ENCODE peak calls at places on chromosome 15, in seven cellular contexts. One of them, this sample, is unnamed.

GRCh38 chr15:36888018-36888992 is 212.0 kb downstream of the MEIS2 start:
- DNase-seq in tibial artery: no peak
- DNase-seq in GM10248: no peak
- DNase-seq in neural crest cell: no peak
- DNase-seq in GM23338: no peak
- DNase-seq in GM06990: no peak
- DNase-seq in AG04450: no peak
- DNase-seq in this sample: peak; percentile 71

GRCh38 chr15:77516076-77516475 is 95.4 kb downstream of the HMG20A start:
- DNase-seq in tibial artery: no peak
- DNase-seq in GM10248: no peak
- DNase-seq in neural crest cell: no peak
- DNase-seq in GM23338: no peak
- DNase-seq in GM06990: no peak
- DNase-seq in AG04450: no peak
- DNase-seq in this sample: no peak

GRCh38 chr15:62711691-62712454 is 330.7 kb upstream of the TPM1 start:
- DNase-seq in tibial artery: no peak
- DNase-seq in GM10248: no peak
- DNase-seq in neural crest cell: no peak
- DNase-seq in GM23338: no peak
- DNase-seq in GM06990: no peak
- DNase-seq in AG04450: no peak
- DNase-seq in this sample: no peak

GRCh38 chr15:88113909-88114308 is 142.6 kb downstream of the NTRK3 start:
- DNase-seq in tibial artery: no peak
- DNase-seq in GM10248: no peak
- DNase-seq in neural crest cell: no peak
- DNase-seq in GM23338: no peak
- DNase-seq in GM06990: no peak
- DNase-seq in AG04450: no peak
- DNase-seq in this sample: no peak

GRCh38 chr15:89912674-89913396 is at the start of gene ARPIN:
- DNase-seq in tibial artery: peak; percentile 35
- DNase-seq in GM10248: no peak
- DNase-seq in neural crest cell: peak; percentile 59
- DNase-seq in GM23338: peak; percentile 83
- DNase-seq in GM06990: no peak
- DNase-seq in AG04450: no peak
- DNase-seq in this sample: peak; percentile 74

GRCh38 chr15:90774731-90775521 is 57.8 kb downstream of the BLM start:
- DNase-seq in tibial artery: no peak
- DNase-seq in GM10248: no peak
- DNase-seq in neural crest cell: no peak
- DNase-seq in GM23338: no peak
- DNase-seq in GM06990: no peak
- DNase-seq in AG04450: peak; percentile 57
- DNase-seq in this sample: no peak

GRCh38 chr15:99059010-99059981 is 45.6 kb upstream of the SYNM start:
- DNase-seq in tibial artery: peak; percentile 73
- DNase-seq in GM10248: peak; percentile 85
- DNase-seq in neural crest cell: peak; percentile 77
- DNase-seq in GM23338: peak; percentile 92
- DNase-seq in GM06990: peak; percentile 64
- DNase-seq in AG04450: peak; percentile 77
- DNase-seq in this sample: peak; percentile 80

GRCh38 chr15:50471072-50471471 is 46.9 kb downstream of the USP8 start:
- DNase-seq in tibial artery: no peak
- DNase-seq in GM10248: no peak
- DNase-seq in neural crest cell: no peak
- DNase-seq in GM23338: no peak
- DNase-seq in GM06990: no peak
- DNase-seq in AG04450: no peak
- DNase-seq in this sample: no peak

GRCh38 chr15:22968356-22968755 is 11.8 kb downstream of the CYFIP1 start:
- DNase-seq in tibial artery: no peak
- DNase-seq in GM10248: no peak
- DNase-seq in neural crest cell: no peak
- DNase-seq in GM23338: no peak
- DNase-seq in GM06990: no peak
- DNase-seq in AG04450: peak; percentile 78
- DNase-seq in this sample: no peak

GRCh38 chr15:92654662-92655061 is 913 bp downstream of the FAM174B start:
- DNase-seq in tibial artery: no peak
- DNase-seq in GM10248: no peak
- DNase-seq in neural crest cell: no peak
- DNase-seq in GM23338: no peak
- DNase-seq in GM06990: no peak
- DNase-seq in AG04450: no peak
- DNase-seq in this sample: no peak

GRCh38 chr15:31977812-31978662 is 52.3 kb upstream of the CHRNA7 start:
- DNase-seq in tibial artery: no peak
- DNase-seq in GM10248: peak; percentile 67
- DNase-seq in neural crest cell: peak; percentile 83
- DNase-seq in GM23338: peak; percentile 87
- DNase-seq in GM06990: peak; percentile 41
- DNase-seq in AG04450: no peak
- DNase-seq in this sample: peak; percentile 86

DNA sequence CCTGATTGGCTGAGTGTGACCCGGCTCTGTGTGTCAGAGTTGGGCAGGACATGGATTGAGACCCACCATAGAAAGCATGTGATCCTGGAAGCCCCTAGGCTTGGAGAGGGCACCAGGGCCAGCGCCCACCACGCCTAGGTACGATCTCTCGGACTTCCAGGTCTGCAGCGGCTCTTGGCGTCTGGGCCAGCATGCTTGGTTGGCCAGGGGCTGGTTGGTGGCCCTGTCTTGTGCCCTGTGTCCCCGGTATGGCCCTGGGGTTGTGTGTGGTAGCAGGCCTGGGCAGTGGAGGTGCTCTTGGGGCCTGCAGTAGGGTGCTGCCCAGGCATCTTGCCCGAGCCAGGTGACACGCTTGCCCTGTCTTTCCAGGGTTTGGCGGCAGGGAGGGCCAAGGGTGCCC is 210.6 kb downstream of the UBE3A start:
- DNase-seq in tibial artery: no peak
- DNase-seq in GM10248: no peak
- DNase-seq in neural crest cell: no peak
- DNase-seq in GM23338: no peak
- DNase-seq in GM06990: no peak
- DNase-seq in AG04450: no peak
- DNase-seq in this sample: no peak
- TF ChIP-seq CTCF in tibial artery: no peak
- TF ChIP-seq CTCF in GM10248: no peak
- TF ChIP-seq CTCF in neural crest cell: no peak
- TF ChIP-seq CTCF in GM23338: no peak
- TF ChIP-seq CTCF in GM06990: no peak
- TF ChIP-seq CTCF in AG04450: no peak
- TF ChIP-seq CTCF in this sample: no peak

GRCh38 chr15:40893733-40894688 is at the start of gene VPS18:
- DNase-seq in tibial artery: peak; percentile 98
- DNase-seq in GM10248: peak; percentile 96
- DNase-seq in neural crest cell: peak; percentile 100
- DNase-seq in GM23338: peak; percentile 99
- DNase-seq in GM06990: peak; percentile 95
- DNase-seq in AG04450: peak; percentile 94
- DNase-seq in this sample: peak; percentile 100
- TF ChIP-seq CTCF in tibial artery: peak; percentile 97
- TF ChIP-seq CTCF in GM10248: peak; percentile 95
- TF ChIP-seq CTCF in neural crest cell: peak; percentile 92
- TF ChIP-seq CTCF in GM23338: peak; percentile 48
- TF ChIP-seq CTCF in GM06990: peak; percentile 96
- TF ChIP-seq CTCF in AG04450: peak; percentile 83
- TF ChIP-seq CTCF in this sample: peak; percentile 91

GRCh38 chr15:74960286-74960685 is 3.7 kb upstream of the RPP25 start:
- DNase-seq in tibial artery: no peak
- DNase-seq in GM10248: no peak
- DNase-seq in neural crest cell: no peak
- DNase-seq in GM23338: no peak
- DNase-seq in GM06990: no peak
- DNase-seq in AG04450: no peak
- DNase-seq in this sample: no peak
- TF ChIP-seq CTCF in tibial artery: no peak
- TF ChIP-seq CTCF in GM10248: no peak
- TF ChIP-seq CTCF in neural crest cell: no peak
- TF ChIP-seq CTCF in GM23338: no peak
- TF ChIP-seq CTCF in GM06990: no peak
- TF ChIP-seq CTCF in AG04450: no peak
- TF ChIP-seq CTCF in this sample: no peak

GRCh38 chr15:84033793-84034553 is 201.6 kb upstream of the GOLGA6L4 start:
- DNase-seq in tibial artery: no peak
- DNase-seq in GM10248: no peak
- DNase-seq in neural crest cell: no peak
- DNase-seq in GM23338: no peak
- DNase-seq in GM06990: no peak
- DNase-seq in AG04450: no peak
- DNase-seq in this sample: no peak

GRCh38 chr15:84034831-84035753 is 200.5 kb upstream of the GOLGA6L4 start:
- DNase-seq in tibial artery: no peak
- DNase-seq in GM10248: peak; percentile 36
- DNase-seq in neural crest cell: no peak
- DNase-seq in GM23338: peak; percentile 83
- DNase-seq in GM06990: no peak
- DNase-seq in AG04450: peak; percentile 7
- DNase-seq in this sample: no peak
- TF ChIP-seq CTCF in tibial artery: peak; percentile 47
- TF ChIP-seq CTCF in GM10248: peak; percentile 62
- TF ChIP-seq CTCF in neural crest cell: peak; percentile 71
- TF ChIP-seq CTCF in GM23338: peak; percentile 65
- TF ChIP-seq CTCF in GM06990: peak; percentile 71
- TF ChIP-seq CTCF in AG04450: peak; percentile 63
- TF ChIP-seq CTCF in this sample: peak; percentile 57

DNA sequence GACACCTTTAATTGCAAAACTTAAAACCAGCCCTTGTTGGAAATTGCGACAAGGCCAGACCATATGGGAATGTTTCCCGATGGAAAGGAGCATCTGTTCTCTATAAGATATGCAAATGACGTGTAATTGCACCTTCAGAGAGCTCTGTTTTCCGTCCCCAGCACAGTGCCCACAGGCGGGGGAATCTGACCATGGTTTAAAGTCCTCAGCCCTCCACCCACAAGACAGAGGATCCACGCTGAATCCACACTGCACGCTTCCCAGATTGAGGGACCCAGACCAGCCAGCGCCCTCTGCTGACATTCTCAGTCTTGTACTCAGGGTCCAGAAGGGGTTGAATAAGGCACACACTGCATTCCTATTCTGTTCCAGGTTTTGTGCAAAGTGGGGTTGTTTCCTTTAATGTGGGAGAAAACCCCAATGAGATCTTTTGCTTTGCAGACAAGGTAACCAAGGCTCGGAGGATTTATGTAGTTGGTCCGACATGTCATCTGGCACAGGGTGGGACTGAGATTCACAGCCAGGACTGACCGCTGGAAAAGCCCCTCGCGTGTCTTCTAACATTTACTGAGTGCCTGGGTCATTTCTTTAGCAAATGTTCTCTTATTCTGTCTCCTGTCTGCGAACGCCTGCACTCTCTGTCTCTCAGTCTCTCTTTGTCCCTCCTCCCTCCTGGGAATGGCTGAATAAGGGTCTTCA is 36.8 kb upstream of the KLHL25 start:
- DNase-seq in tibial artery: peak; percentile 65
- DNase-seq in GM10248: no peak
- DNase-seq in neural crest cell: peak; percentile 69
- DNase-seq in GM23338: peak; percentile 79
- DNase-seq in GM06990: no peak
- DNase-seq in AG04450: no peak
- DNase-seq in this sample: peak; percentile 65
- TF ChIP-seq CTCF in tibial artery: peak; percentile 67
- TF ChIP-seq CTCF in GM10248: peak; percentile 30
- TF ChIP-seq CTCF in neural crest cell: peak; percentile 65
- TF ChIP-seq CTCF in GM23338: peak; percentile 74
- TF ChIP-seq CTCF in GM06990: peak; percentile 55
- TF ChIP-seq CTCF in AG04450: peak; percentile 83
- TF ChIP-seq CTCF in this sample: peak; percentile 52

DNA sequence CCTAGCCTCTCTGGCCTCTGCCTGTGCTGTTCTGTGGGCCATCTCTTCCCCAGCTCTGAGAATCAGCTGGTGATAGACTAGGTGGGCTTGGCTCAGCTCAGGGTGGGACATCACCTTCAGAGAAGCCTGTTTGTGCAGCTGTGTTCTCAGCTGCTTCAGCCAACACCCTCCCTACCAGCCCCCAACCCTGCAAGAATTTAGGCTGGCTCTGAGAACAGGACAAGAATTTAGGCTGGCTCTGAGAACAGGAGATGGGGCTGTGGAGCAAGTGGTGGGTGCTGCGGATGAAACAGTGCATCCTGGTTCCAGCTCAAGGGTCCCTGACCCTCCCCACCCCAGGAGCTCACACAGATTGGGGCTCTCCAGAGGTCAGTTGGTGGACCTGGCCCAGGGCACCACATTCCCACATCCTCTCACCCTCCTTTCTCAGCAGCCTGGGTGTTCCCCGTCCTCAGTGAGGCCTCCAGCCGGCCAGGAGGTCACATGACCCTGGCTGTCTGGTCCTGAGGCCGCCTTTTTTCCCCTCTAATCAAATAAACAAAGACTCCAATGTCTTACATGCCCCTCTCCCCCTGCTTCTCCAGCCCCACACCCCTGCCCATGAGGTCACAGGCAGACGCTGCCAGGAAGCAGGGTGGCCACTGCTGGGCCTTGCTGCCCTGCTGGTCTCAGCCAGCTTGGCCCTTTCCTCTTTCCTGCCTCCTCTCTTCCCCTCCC is 14.9 kb downstream of the PLEKHO2 start:
- DNase-seq in tibial artery: peak; percentile 54
- DNase-seq in GM10248: no peak
- DNase-seq in neural crest cell: peak; percentile 44
- DNase-seq in GM23338: no peak
- DNase-seq in GM06990: no peak
- DNase-seq in AG04450: no peak
- DNase-seq in this sample: peak; percentile 33
- TF ChIP-seq CTCF in tibial artery: no peak
- TF ChIP-seq CTCF in GM10248: no peak
- TF ChIP-seq CTCF in neural crest cell: no peak
- TF ChIP-seq CTCF in GM23338: no peak
- TF ChIP-seq CTCF in GM06990: no peak
- TF ChIP-seq CTCF in AG04450: peak; percentile 23
- TF ChIP-seq CTCF in this sample: no peak

DNA sequence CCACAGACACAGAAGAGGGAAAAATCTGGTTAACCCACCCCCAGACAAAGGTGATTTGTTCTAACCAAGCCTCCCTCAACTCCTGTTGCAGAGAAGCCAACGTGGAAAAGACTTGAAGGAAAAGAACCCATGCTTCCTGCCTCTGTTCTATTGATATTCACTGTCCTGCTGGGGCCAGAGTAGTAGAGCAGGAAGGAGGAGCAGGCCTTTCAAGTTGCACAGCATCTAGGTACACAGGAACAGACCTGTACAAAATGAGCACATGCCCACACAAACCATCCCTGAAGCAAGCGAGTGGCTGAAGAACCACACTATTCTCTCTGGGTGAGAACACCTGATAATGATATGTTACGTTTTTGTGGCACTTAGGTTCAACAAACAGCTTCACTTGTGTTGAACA is 29.9 kb downstream of the RASGRP1 start:
- DNase-seq in tibial artery: no peak
- DNase-seq in GM10248: no peak
- DNase-seq in neural crest cell: no peak
- DNase-seq in GM23338: no peak
- DNase-seq in GM06990: no peak
- DNase-seq in AG04450: no peak
- DNase-seq in this sample: no peak
- TF ChIP-seq CTCF in tibial artery: no peak
- TF ChIP-seq CTCF in GM10248: no peak
- TF ChIP-seq CTCF in neural crest cell: no peak
- TF ChIP-seq CTCF in GM23338: no peak
- TF ChIP-seq CTCF in GM06990: no peak
- TF ChIP-seq CTCF in AG04450: no peak
- TF ChIP-seq CTCF in this sample: no peak

GRCh38 chr15:33612721-33613304 is 302.0 kb downstream of the RYR3 start:
- DNase-seq in tibial artery: no peak
- DNase-seq in GM10248: no peak
- DNase-seq in neural crest cell: no peak
- DNase-seq in GM23338: peak; percentile 29
- DNase-seq in GM06990: no peak
- DNase-seq in AG04450: no peak
- DNase-seq in this sample: no peak

GRCh38 chr15:33608714-33609113 is 297.9 kb downstream of the RYR3 start:
- DNase-seq in tibial artery: no peak
- DNase-seq in GM10248: no peak
- DNase-seq in neural crest cell: peak; percentile 5
- DNase-seq in GM23338: peak; percentile 66
- DNase-seq in GM06990: no peak
- DNase-seq in AG04450: no peak
- DNase-seq in this sample: no peak
- TF ChIP-seq CTCF in tibial artery: peak; percentile 30
- TF ChIP-seq CTCF in GM10248: no peak
- TF ChIP-seq CTCF in neural crest cell: peak; percentile 53
- TF ChIP-seq CTCF in GM23338: peak; percentile 72
- TF ChIP-seq CTCF in GM06990: no peak
- TF ChIP-seq CTCF in AG04450: peak; percentile 28
- TF ChIP-seq CTCF in this sample: peak; percentile 29

This sample was measured in nephron progenitor cell.